ENCODE peak calls at places on chromosomes 4 and X, in four cellular contexts. L is adipocyte, E is pancreas, S is small intestine. B is an unnamed sample. For H3K9me3, the result is how much of the 10 kb centered on the place peaks cover.

GRCh38 chr4:125432078-125432477 is 117.3 kb downstream of the FAT4 start:
- DNase-seq in L (peak), E (no peak), S (no peak), B (no peak)

GRCh38 chr4:97582890-97583289 is 560.4 kb downstream of the STPG2 start:
- DNase-seq in L (no peak), E (no peak), S (no peak), B (no peak)

GRCh38 chr4:74546020-74546419 is 101.1 kb downstream of the AREG start:
- DNase-seq in L (peak), E (no peak), S (no peak), B (no peak)

GRCh38 chr4:7429601-7430078 is 5.1 kb downstream of the PSAPL1 start:
- DNase-seq in L (no peak), E (peak), S (no peak), B (no peak)

GRCh38 chrX:35098419-35098818 is 155.8 kb downstream of the FAM47B start:
- DNase-seq in L (peak), E (no peak), S (no peak), B (no peak)

GRCh38 chr4:183111452-183111885 is 12.4 kb downstream of the WWC2 start:
- DNase-seq in L (no peak), E (no peak), S (no peak), B (no peak)

GRCh38 chrX:727738-728621 is 97.4 kb downstream of the SHOX start:
- DNase-seq in L (no peak), E (no peak), S (no peak), B (no peak)

GRCh38 chr4:182671231-182671630 is 246.0 kb downstream of the DCTD start:
- DNase-seq in L (no peak), E (no peak), S (no peak), B (no peak)

GRCh38 chr4:2080429-2081300 is 21.5 kb downstream of the NAT8L start:
- DNase-seq in L (no peak), E (peak), S (no peak), B (no peak)

GRCh38 chrX:132532955-132533354 is 44.1 kb upstream of the MBNL3 start:
- DNase-seq in L (peak), E (no peak), S (no peak), B (no peak)

GRCh38 chr4:6852582-6852981 is 57.0 kb upstream of the TBC1D14 start:
- DNase-seq in L (no peak), E (no peak), S (no peak), B (no peak)

GRCh38 chr4:138222041-138222440 is 20.1 kb downstream of the SLC7A11 start:
- DNase-seq in L (peak), E (no peak), S (no peak), B (no peak)

GRCh38 chrX:97587171-97587570 is 703.5 kb downstream of the RPA4 start:
- DNase-seq in L (no peak), E (no peak), S (no peak), B (no peak)

GRCh38 chr4:82648356-82648755 is 86.6 kb upstream of the TMEM150C start:
- DNase-seq in L (no peak), E (no peak), S (no peak), B (no peak)

GRCh38 chrX:70353524-70353923 is 63.6 kb downstream of the KIF4A start:
- DNase-seq in L (no peak), E (no peak), S (no peak), B (no peak)

GRCh38 chrX:100720301-100720700 is 11.6 kb downstream of the SYTL4 start:
- DNase-seq in L (no peak), E (no peak), S (no peak), B (no peak)

GRCh38 chrX:18377802-18378201 is 23.3 kb upstream of the SCML2 start:
- DNase-seq in L (peak), E (no peak), S (peak), B (no peak)

GRCh38 chr4:1872918-1873269 is 1.7 kb downstream of the NSD2 start:
- DNase-seq in L (peak), E (no peak), S (no peak), B (no peak)

GRCh38 chr4:153205028-153205648 is 895 bp downstream of the TRIM2 start:
- DNase-seq in L (no peak), E (peak), S (peak), B (peak)

GRCh38 chrX:63115196-63115595 is 235.9 kb downstream of the SPIN4 start:
- DNase-seq in L (no peak), E (no peak), S (no peak), B (no peak)
- H3K9me3 ChIP-seq in L (under half), E (under half), S (under half), B (under half)

GRCh38 chr4:94419956-94420355 is 31.8 kb upstream of the PDLIM5 start:
- DNase-seq in L (peak), E (no peak), S (peak), B (no peak)
- H3K9me3 ChIP-seq in L (under half), E (under half), S (under half), B (under half)

DNA sequence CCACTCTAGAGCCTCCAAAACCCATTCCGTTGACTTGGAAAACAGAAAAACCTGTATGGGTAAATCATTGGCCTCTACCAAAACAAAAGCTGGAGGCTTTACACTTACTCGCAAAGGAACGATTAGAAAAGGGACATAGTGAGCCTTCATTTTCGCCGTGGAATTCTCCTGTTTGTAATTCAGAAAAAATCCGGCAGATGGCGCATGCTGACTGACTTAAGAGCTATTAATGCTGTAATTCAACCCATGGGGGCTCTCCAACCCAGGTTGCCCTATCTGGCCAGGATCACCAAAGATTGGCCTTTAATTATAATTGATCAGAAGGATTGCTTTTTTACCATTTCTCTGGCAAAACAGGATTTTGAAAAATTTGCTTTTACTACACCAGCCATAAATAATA is 60.8 kb downstream of the ZNF732 start:
- DNase-seq in L (peak), E (no peak), S (peak), B (peak)
- H3K9me3 ChIP-seq in L (half or more), E (under half), S (under half), B (under half)

GRCh38 chr4:88119951-88120350 is 38.5 kb downstream of the ABCG2 start:
- DNase-seq in L (no peak), E (no peak), S (no peak), B (no peak)
- H3K9me3 ChIP-seq in L (under half), E (under half), S (under half), B (under half)

GRCh38 chr4:314296-314903 is 9.1 kb upstream of the ZNF732 start:
- DNase-seq in L (no peak), E (no peak), S (no peak), B (no peak)
- H3K9me3 ChIP-seq in L (under half), E (under half), S (under half), B (under half)

B was measured in colonic mucosa.